ENCODE peak calls at places on chromosomes 12 and 14, in nine cellular contexts. One of them, this sample, is unnamed.

GRCh38 chr12:10636124-10636523 is 22.7 kb upstream of the MAGOHB start:
- DNase-seq in colonic mucosa: peak
- DNase-seq in MM.1S: no peak
- DNase-seq in aorta: no peak
- DNase-seq in IMR-90: no peak
- DNase-seq in CD8-positive, alpha-beta memory T cell: no peak
- DNase-seq in GM23248: no peak
- DNase-seq in GM23338: no peak
- DNase-seq in body of pancreas: no peak
- DNase-seq in this sample: no peak

GRCh38 chr12:75366629-75367028 is 24.3 kb upstream of the GLIPR1L2 start:
- DNase-seq in GM23248: peak
- DNase-seq in MM.1S: no peak
- DNase-seq in GM23338: peak
- DNase-seq in aorta: no peak
- DNase-seq in body of pancreas: no peak
- DNase-seq in colonic mucosa: no peak
- DNase-seq in CD8-positive, alpha-beta memory T cell: no peak
- DNase-seq in IMR-90: peak
- DNase-seq in this sample: peak

GRCh38 chr12:2844786-2845185 is 10.0 kb upstream of the NRIP2 start:
- DNase-seq in GM23248: no peak
- DNase-seq in CD8-positive, alpha-beta memory T cell: no peak
- DNase-seq in IMR-90: peak
- DNase-seq in MM.1S: no peak
- DNase-seq in GM23338: no peak
- DNase-seq in aorta: no peak
- DNase-seq in body of pancreas: no peak
- DNase-seq in colonic mucosa: no peak
- DNase-seq in this sample: no peak

GRCh38 chr12:121719926-121720414 is 7.4 kb downstream of the TMEM120B start:
- DNase-seq in GM23338: no peak
- DNase-seq in CD8-positive, alpha-beta memory T cell: no peak
- DNase-seq in colonic mucosa: no peak
- DNase-seq in GM23248: peak
- DNase-seq in body of pancreas: no peak
- DNase-seq in MM.1S: no peak
- DNase-seq in aorta: no peak
- DNase-seq in IMR-90: peak
- DNase-seq in this sample: no peak

GRCh38 chr12:78864483-78865296 is at the start of gene SYT1:
- DNase-seq in MM.1S: peak
- DNase-seq in IMR-90: peak
- DNase-seq in GM23338: peak
- DNase-seq in aorta: no peak
- DNase-seq in CD8-positive, alpha-beta memory T cell: no peak
- DNase-seq in body of pancreas: no peak
- DNase-seq in GM23248: peak
- DNase-seq in colonic mucosa: peak
- DNase-seq in this sample: peak

GRCh38 chr14:101445278-101445677 is 116.0 kb upstream of the DIO3 start:
- DNase-seq in GM23338: no peak
- DNase-seq in GM23248: no peak
- DNase-seq in colonic mucosa: no peak
- DNase-seq in CD8-positive, alpha-beta memory T cell: no peak
- DNase-seq in IMR-90: no peak
- DNase-seq in body of pancreas: no peak
- DNase-seq in MM.1S: no peak
- DNase-seq in aorta: no peak
- DNase-seq in this sample: no peak

GRCh38 chr12:120252071-120252906 is 13.2 kb downstream of the PXN start:
- DNase-seq in body of pancreas: no peak
- DNase-seq in GM23248: no peak
- DNase-seq in colonic mucosa: no peak
- DNase-seq in IMR-90: no peak
- DNase-seq in aorta: no peak
- DNase-seq in GM23338: no peak
- DNase-seq in MM.1S: no peak
- DNase-seq in CD8-positive, alpha-beta memory T cell: peak
- DNase-seq in this sample: no peak

GRCh38 chr12:54016051-54016450 is 7.3 kb downstream of the HOXC8 start:
- DNase-seq in CD8-positive, alpha-beta memory T cell: no peak
- DNase-seq in body of pancreas: no peak
- DNase-seq in IMR-90: no peak
- DNase-seq in GM23248: no peak
- DNase-seq in GM23338: no peak
- DNase-seq in aorta: peak
- DNase-seq in MM.1S: no peak
- DNase-seq in colonic mucosa: no peak
- DNase-seq in this sample: no peak

GRCh38 chr14:23376477-23377200 is at the start of gene CMTM5:
- DNase-seq in CD8-positive, alpha-beta memory T cell: no peak
- DNase-seq in IMR-90: no peak
- DNase-seq in GM23338: peak
- DNase-seq in MM.1S: no peak
- DNase-seq in colonic mucosa: no peak
- DNase-seq in GM23248: no peak
- DNase-seq in aorta: no peak
- DNase-seq in body of pancreas: no peak
- DNase-seq in this sample: peak

GRCh38 chr14:34049769-34050168 is 98.9 kb upstream of the EGLN3 start:
- DNase-seq in colonic mucosa: peak
- DNase-seq in CD8-positive, alpha-beta memory T cell: no peak
- DNase-seq in GM23248: no peak
- DNase-seq in aorta: no peak
- DNase-seq in body of pancreas: no peak
- DNase-seq in GM23338: no peak
- DNase-seq in MM.1S: no peak
- DNase-seq in IMR-90: no peak
- DNase-seq in this sample: no peak

GRCh38 chr14:94054936-94055335 is 26.1 kb downstream of the DDX24 start:
- DNase-seq in CD8-positive, alpha-beta memory T cell: no peak
- DNase-seq in body of pancreas: peak
- DNase-seq in GM23248: no peak
- DNase-seq in IMR-90: no peak
- DNase-seq in GM23338: no peak
- DNase-seq in aorta: no peak
- DNase-seq in colonic mucosa: no peak
- DNase-seq in MM.1S: no peak
- DNase-seq in this sample: peak

GRCh38 chr14:37196604-37197420 is 925 bp upstream of the MIPOL1 start:
- DNase-seq in colonic mucosa: no peak
- DNase-seq in IMR-90: no peak
- DNase-seq in body of pancreas: no peak
- DNase-seq in GM23338: no peak
- DNase-seq in CD8-positive, alpha-beta memory T cell: no peak
- DNase-seq in aorta: no peak
- DNase-seq in MM.1S: no peak
- DNase-seq in GM23248: peak
- DNase-seq in this sample: no peak

GRCh38 chr12:26629864-26630263 is 203.1 kb downstream of the ITPR2 start:
- DNase-seq in aorta: no peak
- DNase-seq in CD8-positive, alpha-beta memory T cell: no peak
- DNase-seq in body of pancreas: no peak
- DNase-seq in GM23338: no peak
- DNase-seq in IMR-90: peak
- DNase-seq in GM23248: peak
- DNase-seq in MM.1S: no peak
- DNase-seq in colonic mucosa: no peak
- DNase-seq in this sample: no peak

GRCh38 chr12:10213168-10214130 is 772 bp downstream of the GABARAPL1 start:
- DNase-seq in aorta: peak
- DNase-seq in GM23248: peak
- DNase-seq in GM23338: peak
- DNase-seq in body of pancreas: peak
- DNase-seq in MM.1S: peak
- DNase-seq in colonic mucosa: peak
- DNase-seq in CD8-positive, alpha-beta memory T cell: peak
- DNase-seq in IMR-90: peak
- DNase-seq in this sample: peak

GRCh38 chr12:117680311-117680710 is 288.5 kb downstream of the KSR2 start:
- DNase-seq in GM23338: no peak
- DNase-seq in colonic mucosa: no peak
- DNase-seq in body of pancreas: no peak
- DNase-seq in CD8-positive, alpha-beta memory T cell: no peak
- DNase-seq in IMR-90: no peak
- DNase-seq in aorta: no peak
- DNase-seq in GM23248: peak
- DNase-seq in MM.1S: no peak
- DNase-seq in this sample: no peak

GRCh38 chr14:52313493-52313881 is 625 bp upstream of the PTGER2 start:
- DNase-seq in MM.1S: no peak
- DNase-seq in GM23248: peak
- DNase-seq in GM23338: peak
- DNase-seq in IMR-90: peak
- DNase-seq in aorta: no peak
- DNase-seq in colonic mucosa: no peak
- DNase-seq in body of pancreas: no peak
- DNase-seq in CD8-positive, alpha-beta memory T cell: no peak
- DNase-seq in this sample: no peak

GRCh38 chr14:52313903-52314481 is at the start of gene PTGER2:
- DNase-seq in body of pancreas: peak
- DNase-seq in aorta: peak
- DNase-seq in MM.1S: peak
- DNase-seq in CD8-positive, alpha-beta memory T cell: peak
- DNase-seq in colonic mucosa: peak
- DNase-seq in GM23248: peak
- DNase-seq in GM23338: peak
- DNase-seq in IMR-90: peak
- DNase-seq in this sample: peak

GRCh38 chr14:52315355-52315718 is 1.2 kb downstream of the PTGER2 start:
- DNase-seq in colonic mucosa: no peak
- DNase-seq in GM23248: peak
- DNase-seq in body of pancreas: no peak
- DNase-seq in CD8-positive, alpha-beta memory T cell: no peak
- DNase-seq in GM23338: peak
- DNase-seq in IMR-90: peak
- DNase-seq in MM.1S: no peak
- DNase-seq in aorta: no peak
- DNase-seq in this sample: no peak

GRCh38 chr14:52314521-52315354 is 626 bp downstream of the PTGER2 start:
- DNase-seq in aorta: peak
- DNase-seq in colonic mucosa: peak
- DNase-seq in GM23338: peak
- DNase-seq in MM.1S: no peak
- DNase-seq in body of pancreas: no peak
- DNase-seq in CD8-positive, alpha-beta memory T cell: peak
- DNase-seq in GM23248: peak
- DNase-seq in IMR-90: peak
- DNase-seq in this sample: peak

GRCh38 chr14:52312872-52313492 is 1.1 kb upstream of the PTGER2 start:
- DNase-seq in CD8-positive, alpha-beta memory T cell: no peak
- DNase-seq in IMR-90: peak
- DNase-seq in MM.1S: no peak
- DNase-seq in colonic mucosa: no peak
- DNase-seq in body of pancreas: no peak
- DNase-seq in aorta: no peak
- DNase-seq in GM23248: peak
- DNase-seq in GM23338: no peak
- DNase-seq in this sample: no peak
- H3K27ac ChIP-seq in CD8-positive, alpha-beta memory T cell: no peak
- H3K27ac ChIP-seq in IMR-90: peak
- H3K27ac ChIP-seq in MM.1S: no peak
- H3K27ac ChIP-seq in colonic mucosa: peak
- H3K27ac ChIP-seq in body of pancreas: no peak
- H3K27ac ChIP-seq in aorta: no peak
- H3K27ac ChIP-seq in GM23248: peak
- H3K27ac ChIP-seq in GM23338: no peak
- H3K27ac ChIP-seq in this sample: no peak

GRCh38 chr12:536751-537150 is 77.0 kb downstream of the B4GALNT3 start:
- DNase-seq in aorta: no peak
- DNase-seq in CD8-positive, alpha-beta memory T cell: no peak
- DNase-seq in GM23248: no peak
- DNase-seq in MM.1S: no peak
- DNase-seq in GM23338: no peak
- DNase-seq in colonic mucosa: no peak
- DNase-seq in IMR-90: no peak
- DNase-seq in body of pancreas: no peak
- DNase-seq in this sample: no peak
- H3K27ac ChIP-seq in aorta: no peak
- H3K27ac ChIP-seq in CD8-positive, alpha-beta memory T cell: no peak
- H3K27ac ChIP-seq in GM23248: no peak
- H3K27ac ChIP-seq in MM.1S: no peak
- H3K27ac ChIP-seq in GM23338: no peak
- H3K27ac ChIP-seq in colonic mucosa: peak
- H3K27ac ChIP-seq in IMR-90: no peak
- H3K27ac ChIP-seq in body of pancreas: no peak
- H3K27ac ChIP-seq in this sample: peak

GRCh38 chr12:20120296-20120695 is 248.0 kb upstream of the PDE3A start:
- DNase-seq in GM23338: no peak
- DNase-seq in MM.1S: no peak
- DNase-seq in IMR-90: no peak
- DNase-seq in aorta: no peak
- DNase-seq in GM23248: peak
- DNase-seq in CD8-positive, alpha-beta memory T cell: no peak
- DNase-seq in body of pancreas: no peak
- DNase-seq in colonic mucosa: no peak
- DNase-seq in this sample: no peak
- H3K27ac ChIP-seq in GM23338: no peak
- H3K27ac ChIP-seq in MM.1S: no peak
- H3K27ac ChIP-seq in IMR-90: no peak
- H3K27ac ChIP-seq in aorta: no peak
- H3K27ac ChIP-seq in GM23248: no peak
- H3K27ac ChIP-seq in CD8-positive, alpha-beta memory T cell: no peak
- H3K27ac ChIP-seq in body of pancreas: no peak
- H3K27ac ChIP-seq in colonic mucosa: no peak
- H3K27ac ChIP-seq in this sample: no peak

GRCh38 chr12:114667669-114668150 is 16.3 kb downstream of the TBX3 start:
- DNase-seq in GM23248: no peak
- DNase-seq in CD8-positive, alpha-beta memory T cell: no peak
- DNase-seq in GM23338: no peak
- DNase-seq in MM.1S: no peak
- DNase-seq in aorta: no peak
- DNase-seq in IMR-90: no peak
- DNase-seq in colonic mucosa: no peak
- DNase-seq in body of pancreas: no peak
- DNase-seq in this sample: no peak

GRCh38 chr12:114666746-114667668 is 17.0 kb downstream of the TBX3 start:
- DNase-seq in colonic mucosa: no peak
- DNase-seq in CD8-positive, alpha-beta memory T cell: no peak
- DNase-seq in GM23248: no peak
- DNase-seq in aorta: no peak
- DNase-seq in IMR-90: no peak
- DNase-seq in MM.1S: no peak
- DNase-seq in GM23338: peak
- DNase-seq in body of pancreas: no peak
- DNase-seq in this sample: peak

GRCh38 chr12:114662512-114663177 is 21.3 kb downstream of the TBX3 start:
- DNase-seq in colonic mucosa: peak
- DNase-seq in MM.1S: peak
- DNase-seq in body of pancreas: peak
- DNase-seq in aorta: peak
- DNase-seq in CD8-positive, alpha-beta memory T cell: peak
- DNase-seq in IMR-90: peak
- DNase-seq in GM23338: peak
- DNase-seq in GM23248: peak
- DNase-seq in this sample: peak

GRCh38 chr12:114665411-114666181 is 18.4 kb downstream of the TBX3 start:
- DNase-seq in body of pancreas: no peak
- DNase-seq in CD8-positive, alpha-beta memory T cell: no peak
- DNase-seq in IMR-90: no peak
- DNase-seq in MM.1S: no peak
- DNase-seq in colonic mucosa: no peak
- DNase-seq in GM23248: no peak
- DNase-seq in aorta: no peak
- DNase-seq in GM23338: peak
- DNase-seq in this sample: peak

GRCh38 chr12:114664661-114665320 is 19.2 kb downstream of the TBX3 start:
- DNase-seq in body of pancreas: no peak
- DNase-seq in MM.1S: no peak
- DNase-seq in GM23248: no peak
- DNase-seq in colonic mucosa: no peak
- DNase-seq in aorta: no peak
- DNase-seq in CD8-positive, alpha-beta memory T cell: no peak
- DNase-seq in IMR-90: no peak
- DNase-seq in GM23338: peak
- DNase-seq in this sample: peak
- H3K27ac ChIP-seq in body of pancreas: no peak
- H3K27ac ChIP-seq in MM.1S: no peak
- H3K27ac ChIP-seq in GM23248: no peak
- H3K27ac ChIP-seq in colonic mucosa: no peak
- H3K27ac ChIP-seq in aorta: no peak
- H3K27ac ChIP-seq in CD8-positive, alpha-beta memory T cell: no peak
- H3K27ac ChIP-seq in IMR-90: no peak
- H3K27ac ChIP-seq in GM23338: no peak
- H3K27ac ChIP-seq in this sample: no peak

This sample was measured in endodermal cell.